ENCODE peak calls at places on chromosomes 1 and 21, in six cellular contexts. R is CD8-positive, alpha-beta memory T cell; Y is BE2C; B is right cardiac atrium; D is GM23338; V is H7. F is an unnamed sample.
A peak's percentile ranks its signal among the peaks of the same experiment; 100 is the strongest.

GRCh38 chr1:218259800-218260199 is 25.3 kb upstream of the RRP15 start:
- DNase-seq in R (no peak), Y (no peak), B (no peak), D (peak; percentile 75), V (peak; percentile 34), F (no peak)

GRCh38 chr21:30468912-30469812 is 11.0 kb downstream of the KRTAP19-1 start:
- DNase-seq in R (no peak), Y (no peak), B (no peak), D (no peak), V (no peak), F (no peak)

GRCh38 chr1:28735961-28736449 is 735 bp upstream of the YTHDF2 start:
- DNase-seq in R (no peak), Y (no peak), B (no peak), D (peak; percentile 49), V (no peak), F (no peak)

GRCh38 chr1:8133190-8133589 is 107.1 kb upstream of the ERRFI1 start:
- DNase-seq in R (no peak), Y (no peak), B (peak; percentile 36), D (no peak), V (peak; percentile 37), F (no peak)

GRCh38 chr1:38598118-38598517 is 261.5 kb downstream of the RRAGC start:
- DNase-seq in R (no peak), Y (no peak), B (no peak), D (no peak), V (no peak), F (no peak)

GRCh38 chr1:55640708-55641473 is 425.7 kb upstream of the USP24 start:
- DNase-seq in R (peak; percentile 8), Y (peak; percentile 68), B (peak; percentile 90), D (no peak), V (no peak), F (peak; percentile 75)

GRCh38 chr1:24380508-24380907 is 33.1 kb downstream of the STPG1 start:
- DNase-seq in R (no peak), Y (no peak), B (no peak), D (no peak), V (no peak), F (no peak)

GRCh38 chr1:204623365-204623893 is 62.1 kb downstream of the LRRN2 start:
- DNase-seq in R (no peak), Y (peak; percentile 82), B (no peak), D (no peak), V (peak; percentile 57), F (peak; percentile 43)

GRCh38 chr1:100847481-100847880 is 47.2 kb downstream of the EXTL2 start:
- DNase-seq in R (no peak), Y (no peak), B (no peak), D (no peak), V (no peak), F (no peak)

GRCh38 chr21:33948096-33948950 is 32.7 kb upstream of the ATP5PO start:
- DNase-seq in R (peak; percentile 94), Y (peak; percentile 73), B (peak; percentile 79), D (peak; percentile 94), V (peak; percentile 62), F (no peak)

GRCh38 chr21:33947451-33948095 is 32.0 kb upstream of the ATP5PO start:
- DNase-seq in R (peak; percentile 90), Y (peak; percentile 58), B (peak; percentile 83), D (peak; percentile 95), V (peak; percentile 67), F (peak; percentile 97)

GRCh38 chr21:33943293-33943692 is 27.7 kb upstream of the ATP5PO start:
- DNase-seq in R (no peak), Y (no peak), B (no peak), D (no peak), V (no peak), F (no peak)

GRCh38 chr21:33944185-33944763 is 28.7 kb upstream of the ATP5PO start:
- DNase-seq in R (no peak), Y (no peak), B (no peak), D (no peak), V (no peak), F (no peak)

GRCh38 chr21:33945652-33946270 is 30.2 kb upstream of the ATP5PO start:
- DNase-seq in R (no peak), Y (no peak), B (no peak), D (no peak), V (no peak), F (no peak)
- H3K4me3 ChIP-seq in R (no peak overlapping the region), Y (no peak overlapping the region), B (no peak overlapping the region), D (no peak overlapping the region), V (no peak overlapping the region), F (no peak overlapping the region)

DNA sequence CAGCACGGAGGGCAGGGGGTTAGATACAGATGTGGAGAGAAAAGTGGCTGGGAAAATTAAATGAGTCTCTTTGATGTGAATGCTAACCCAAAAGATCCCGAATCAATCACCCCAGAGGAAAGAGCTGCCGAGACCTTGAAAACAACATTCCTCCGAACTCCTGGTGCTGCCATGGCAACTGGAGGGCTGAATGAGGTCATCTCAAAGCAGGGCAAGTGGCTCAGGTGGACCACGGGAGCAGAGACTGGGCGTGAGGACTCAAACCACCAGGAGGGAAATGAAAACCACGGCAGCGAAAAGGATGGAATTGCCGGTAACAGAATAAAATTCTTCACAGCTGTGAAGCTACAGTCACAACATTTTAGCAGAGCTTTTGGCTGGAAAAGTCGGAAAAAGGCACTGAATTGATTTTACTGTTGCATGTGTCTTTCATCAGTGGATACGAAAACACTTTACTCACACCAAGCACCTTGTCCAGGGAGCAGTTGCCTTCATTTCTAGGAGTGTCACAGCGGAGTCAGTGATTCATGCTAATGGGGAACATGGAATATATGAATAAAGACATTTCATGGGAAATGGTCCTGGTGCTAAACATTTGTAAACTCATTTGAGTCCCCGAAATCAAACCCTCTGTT is 23.3 kb upstream of the BECN2 start:
- DNase-seq in R (no peak), Y (no peak), B (no peak), D (peak; percentile 80), V (peak; percentile 82), F (peak; percentile 27)
- H3K4me3 ChIP-seq in R (no peak overlapping the region), Y (no peak overlapping the region), B (no peak overlapping the region), D (no peak overlapping the region), V (no peak overlapping the region), F (no peak overlapping the region)

DNA sequence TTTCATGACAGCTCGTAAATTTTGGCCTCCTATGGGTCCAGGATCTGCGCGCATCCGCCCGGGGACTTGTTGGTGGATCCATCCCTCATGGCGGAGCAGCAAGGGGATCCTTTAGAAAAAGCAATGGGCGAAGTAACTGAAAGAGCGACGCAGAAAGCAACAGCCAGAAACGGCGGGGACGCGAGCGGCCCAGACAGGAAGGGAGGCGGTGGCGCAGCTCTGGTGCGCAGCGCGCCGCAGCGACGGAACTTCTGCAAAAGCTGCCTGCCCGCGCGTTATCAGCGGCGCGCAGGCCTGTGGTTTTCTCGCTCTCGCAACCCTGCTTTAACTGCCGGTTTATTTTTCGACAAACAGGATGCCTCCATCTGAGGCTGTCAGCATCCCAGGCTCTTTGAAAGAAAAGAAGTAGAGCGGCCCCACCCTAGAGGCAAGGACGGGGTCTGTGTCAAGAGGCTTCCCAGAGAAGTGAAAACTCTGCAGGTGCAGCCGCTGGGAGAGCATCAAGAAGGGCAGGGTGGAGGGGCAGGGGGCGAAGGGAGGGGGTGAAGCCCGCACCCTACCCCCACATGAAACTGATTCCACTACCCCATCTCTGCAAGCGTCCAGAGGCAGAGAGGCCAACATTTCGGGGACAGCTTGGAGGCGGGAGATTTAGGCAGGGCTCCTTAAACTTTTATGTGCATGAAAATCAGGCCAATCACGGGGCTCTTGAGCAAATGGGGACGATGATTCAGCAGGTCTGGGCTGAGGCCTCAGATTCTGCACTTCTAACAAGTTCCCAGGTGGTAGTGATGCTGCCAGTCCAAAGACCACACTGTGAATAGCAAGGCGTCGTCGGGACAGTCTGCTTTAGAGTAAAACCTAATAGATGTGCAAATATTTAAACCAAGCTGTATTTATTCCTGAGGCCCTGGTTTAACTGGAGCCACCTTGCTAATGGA is 22.2 kb downstream of the RUNX1 start:
- DNase-seq in R (peak; percentile 91), Y (no peak), B (peak; percentile 84), D (peak; percentile 83), V (peak; percentile 66), F (peak; percentile 62)
- H3K4me3 ChIP-seq in R (peak overlapping the region; percentile 35), Y (no peak overlapping the region), B (no peak overlapping the region), D (peak overlapping the region; percentile 54), V (peak overlapping the region; percentile 20), F (peak overlapping the region; percentile 44)

GRCh38 chr1:93350322-93350721 is 4.6 kb downstream of the DR1 start:
- DNase-seq in R (no peak), Y (no peak), B (no peak), D (no peak), V (no peak), F (no peak)

GRCh38 chr1:93347319-93347899 is 1.7 kb downstream of the DR1 start:
- DNase-seq in R (no peak), Y (no peak), B (no peak), D (no peak), V (no peak), F (no peak)

GRCh38 chr1:93350875-93351274 is 5.2 kb downstream of the DR1 start:
- DNase-seq in R (no peak), Y (no peak), B (no peak), D (no peak), V (no peak), F (no peak)

GRCh38 chr1:93348104-93348780 is 2.5 kb downstream of the DR1 start:
- DNase-seq in R (no peak), Y (no peak), B (no peak), D (no peak), V (no peak), F (no peak)

GRCh38 chr1:93349231-93350135 is 3.8 kb downstream of the DR1 start:
- DNase-seq in R (no peak), Y (no peak), B (no peak), D (no peak), V (no peak), F (no peak)
- H3K4me3 ChIP-seq in R (peak overlapping the region; percentile 40), Y (peak overlapping the region; percentile 88), B (peak overlapping the region; percentile 41), D (peak overlapping the region; percentile 87), V (peak overlapping the region; percentile 16), F (peak overlapping the region; percentile 91)

DNA sequence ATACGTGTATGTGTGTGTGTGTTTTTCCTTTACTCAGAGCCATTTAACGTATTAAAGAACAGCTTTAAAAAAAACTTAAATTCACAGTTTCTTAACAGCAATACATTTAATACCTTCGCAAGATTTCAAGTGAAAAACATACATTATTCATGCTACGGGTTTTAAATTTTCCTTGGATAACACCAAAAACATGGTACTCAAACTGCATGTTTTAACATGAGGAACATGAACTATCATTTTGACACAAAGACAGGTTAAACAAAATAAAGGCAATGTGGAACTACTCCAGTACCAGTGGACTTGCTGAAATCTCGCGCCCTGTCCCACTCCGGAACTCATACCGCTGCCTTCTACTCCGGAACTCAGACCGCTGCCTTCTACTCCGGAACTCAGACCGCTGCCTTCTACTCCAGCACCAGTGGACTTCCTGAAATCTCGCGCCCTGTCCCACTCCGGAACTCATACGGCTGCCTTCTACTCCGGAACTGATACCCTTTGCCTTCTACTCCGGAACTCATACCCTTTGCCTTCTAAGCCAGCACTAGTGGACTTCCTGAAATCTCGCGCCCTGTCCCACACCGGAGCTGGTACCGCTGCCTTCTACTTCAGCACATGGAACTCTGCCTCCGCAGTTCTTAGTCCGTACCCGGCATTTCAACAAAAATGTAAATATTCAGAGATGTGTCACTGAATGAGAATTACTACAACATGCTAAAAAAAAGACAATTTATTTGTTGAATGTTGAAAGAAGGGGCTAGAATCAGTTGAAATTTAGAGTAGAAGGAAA is 148.6 kb downstream of the NCAM2 start:
- DNase-seq in R (no peak), Y (no peak), B (no peak), D (no peak), V (no peak), F (no peak)
- H3K4me3 ChIP-seq in R (no peak overlapping the region), Y (no peak overlapping the region), B (no peak overlapping the region), D (no peak overlapping the region), V (no peak overlapping the region), F (no peak overlapping the region)

F was measured in brain microvascular endothelial cell.